ENCODE peak calls at places on chromosomes 7 and 10, in nine cellular contexts. One of them, this sample, is unnamed.

GRCh38 chr10:33252794-33253203 is 81.7 kb downstream of the NRP1 start:
- DNase-seq in PC-3: peak
- DNase-seq in H9: no peak
- DNase-seq in IMR-90: peak
- DNase-seq in osteocyte: no peak
- DNase-seq in heart right ventricle: no peak
- DNase-seq in psoas muscle: no peak
- DNase-seq in mucosa of descending colon: no peak
- DNase-seq in endothelial cell: no peak
- DNase-seq in this sample: no peak

GRCh38 chr7:131226116-131226562 is 101.5 kb upstream of the MKLN1 start:
- DNase-seq in PC-3: no peak
- DNase-seq in H9: no peak
- DNase-seq in IMR-90: peak
- DNase-seq in osteocyte: no peak
- DNase-seq in heart right ventricle: no peak
- DNase-seq in psoas muscle: no peak
- DNase-seq in mucosa of descending colon: no peak
- DNase-seq in endothelial cell: no peak
- DNase-seq in this sample: no peak

GRCh38 chr7:31271641-31272405 is 68.7 kb downstream of the NEUROD6 start:
- DNase-seq in PC-3: no peak
- DNase-seq in H9: no peak
- DNase-seq in IMR-90: no peak
- DNase-seq in osteocyte: no peak
- DNase-seq in heart right ventricle: no peak
- DNase-seq in psoas muscle: no peak
- DNase-seq in mucosa of descending colon: no peak
- DNase-seq in endothelial cell: no peak
- DNase-seq in this sample: no peak

GRCh38 chr10:117096559-117097201 is 41.4 kb downstream of the VAX1 start:
- DNase-seq in PC-3: no peak
- DNase-seq in H9: no peak
- DNase-seq in IMR-90: no peak
- DNase-seq in osteocyte: no peak
- DNase-seq in heart right ventricle: no peak
- DNase-seq in psoas muscle: no peak
- DNase-seq in mucosa of descending colon: no peak
- DNase-seq in endothelial cell: no peak
- DNase-seq in this sample: no peak

GRCh38 chr7:47581442-47581820 is 480 bp downstream of the TNS3 start:
- DNase-seq in PC-3: peak
- DNase-seq in H9: no peak
- DNase-seq in IMR-90: no peak
- DNase-seq in osteocyte: no peak
- DNase-seq in heart right ventricle: no peak
- DNase-seq in psoas muscle: no peak
- DNase-seq in mucosa of descending colon: peak
- DNase-seq in endothelial cell: peak
- DNase-seq in this sample: peak

GRCh38 chr10:86315543-86315942 is 51.1 kb downstream of the GRID1 start:
- DNase-seq in PC-3: no peak
- DNase-seq in H9: no peak
- DNase-seq in IMR-90: no peak
- DNase-seq in osteocyte: no peak
- DNase-seq in heart right ventricle: no peak
- DNase-seq in psoas muscle: no peak
- DNase-seq in mucosa of descending colon: no peak
- DNase-seq in endothelial cell: no peak
- DNase-seq in this sample: no peak

GRCh38 chr7:25887795-25888559 is 264.0 kb upstream of the NFE2L3 start:
- DNase-seq in PC-3: no peak
- DNase-seq in H9: no peak
- DNase-seq in IMR-90: no peak
- DNase-seq in osteocyte: no peak
- DNase-seq in heart right ventricle: no peak
- DNase-seq in psoas muscle: no peak
- DNase-seq in mucosa of descending colon: no peak
- DNase-seq in endothelial cell: no peak
- DNase-seq in this sample: no peak

GRCh38 chr10:104894711-104895110 is 253.6 kb downstream of the SORCS3 start:
- DNase-seq in PC-3: no peak
- DNase-seq in H9: no peak
- DNase-seq in IMR-90: no peak
- DNase-seq in osteocyte: no peak
- DNase-seq in heart right ventricle: no peak
- DNase-seq in psoas muscle: no peak
- DNase-seq in mucosa of descending colon: no peak
- DNase-seq in endothelial cell: no peak
- DNase-seq in this sample: no peak

GRCh38 chr10:11302181-11302580 is 284.5 kb downstream of the CELF2 start:
- DNase-seq in PC-3: no peak
- DNase-seq in H9: no peak
- DNase-seq in IMR-90: no peak
- DNase-seq in osteocyte: no peak
- DNase-seq in heart right ventricle: no peak
- DNase-seq in psoas muscle: no peak
- DNase-seq in mucosa of descending colon: no peak
- DNase-seq in endothelial cell: no peak
- DNase-seq in this sample: no peak

GRCh38 chr7:116583653-116584052 is 58.8 kb downstream of the CAV1 start:
- DNase-seq in PC-3: no peak
- DNase-seq in H9: no peak
- DNase-seq in IMR-90: no peak
- DNase-seq in osteocyte: no peak
- DNase-seq in heart right ventricle: no peak
- DNase-seq in psoas muscle: no peak
- DNase-seq in mucosa of descending colon: no peak
- DNase-seq in endothelial cell: no peak
- DNase-seq in this sample: no peak

GRCh38 chr10:1874533-1874932 is 137.2 kb upstream of the ADARB2 start:
- DNase-seq in PC-3: no peak
- DNase-seq in H9: no peak
- DNase-seq in IMR-90: no peak
- DNase-seq in osteocyte: peak
- DNase-seq in heart right ventricle: no peak
- DNase-seq in psoas muscle: no peak
- DNase-seq in mucosa of descending colon: no peak
- DNase-seq in endothelial cell: no peak
- DNase-seq in this sample: no peak

GRCh38 chr7:48285365-48285764 is 114.1 kb downstream of the ABCA13 start:
- DNase-seq in PC-3: peak
- DNase-seq in H9: no peak
- DNase-seq in IMR-90: peak
- DNase-seq in osteocyte: no peak
- DNase-seq in heart right ventricle: no peak
- DNase-seq in psoas muscle: no peak
- DNase-seq in mucosa of descending colon: no peak
- DNase-seq in endothelial cell: no peak
- DNase-seq in this sample: no peak

GRCh38 chr10:99393683-99394082 is 36.7 kb downstream of the GOT1 start:
- DNase-seq in PC-3: no peak
- DNase-seq in H9: no peak
- DNase-seq in IMR-90: no peak
- DNase-seq in osteocyte: no peak
- DNase-seq in heart right ventricle: no peak
- DNase-seq in psoas muscle: no peak
- DNase-seq in mucosa of descending colon: no peak
- DNase-seq in endothelial cell: no peak
- DNase-seq in this sample: no peak

GRCh38 chr10:43861966-43862751 is 213.5 kb upstream of the ZNF32 start:
- DNase-seq in PC-3: peak
- DNase-seq in H9: no peak
- DNase-seq in IMR-90: peak
- DNase-seq in osteocyte: no peak
- DNase-seq in heart right ventricle: no peak
- DNase-seq in psoas muscle: no peak
- DNase-seq in mucosa of descending colon: no peak
- DNase-seq in endothelial cell: no peak
- DNase-seq in this sample: no peak

GRCh38 chr7:100568936-100569844 is 4.5 kb downstream of the SAP25 start:
- DNase-seq in PC-3: no peak
- DNase-seq in H9: peak
- DNase-seq in IMR-90: no peak
- DNase-seq in osteocyte: no peak
- DNase-seq in heart right ventricle: peak
- DNase-seq in psoas muscle: peak
- DNase-seq in mucosa of descending colon: peak
- DNase-seq in endothelial cell: peak
- DNase-seq in this sample: peak

GRCh38 chr10:62083413-62083794 is 181.9 kb downstream of the ARID5B start:
- DNase-seq in PC-3: peak
- DNase-seq in H9: no peak
- DNase-seq in IMR-90: no peak
- DNase-seq in osteocyte: no peak
- DNase-seq in heart right ventricle: peak
- DNase-seq in psoas muscle: no peak
- DNase-seq in mucosa of descending colon: peak
- DNase-seq in endothelial cell: no peak
- DNase-seq in this sample: no peak

GRCh38 chr10:3869036-3869435 is 84.0 kb upstream of the KLF6 start:
- DNase-seq in PC-3: no peak
- DNase-seq in H9: no peak
- DNase-seq in IMR-90: no peak
- DNase-seq in osteocyte: no peak
- DNase-seq in heart right ventricle: no peak
- DNase-seq in psoas muscle: no peak
- DNase-seq in mucosa of descending colon: no peak
- DNase-seq in endothelial cell: no peak
- DNase-seq in this sample: no peak

GRCh38 chr10:59283456-59284082 is 78.8 kb downstream of the FAM13C start:
- DNase-seq in PC-3: peak
- DNase-seq in H9: no peak
- DNase-seq in IMR-90: peak
- DNase-seq in osteocyte: no peak
- DNase-seq in heart right ventricle: no peak
- DNase-seq in psoas muscle: peak
- DNase-seq in mucosa of descending colon: no peak
- DNase-seq in endothelial cell: no peak
- DNase-seq in this sample: peak

GRCh38 chr7:102471791-102472125 is 7.0 kb downstream of the POLR2J start:
- DNase-seq in PC-3: no peak
- DNase-seq in H9: no peak
- DNase-seq in IMR-90: no peak
- DNase-seq in osteocyte: peak
- DNase-seq in heart right ventricle: no peak
- DNase-seq in psoas muscle: peak
- DNase-seq in mucosa of descending colon: no peak
- DNase-seq in endothelial cell: no peak
- DNase-seq in this sample: no peak

GRCh38 chr7:73992104-73992562 is 35.8 kb upstream of the ELN start:
- DNase-seq in PC-3: no peak
- DNase-seq in H9: no peak
- DNase-seq in IMR-90: peak
- DNase-seq in osteocyte: no peak
- DNase-seq in heart right ventricle: no peak
- DNase-seq in psoas muscle: peak
- DNase-seq in mucosa of descending colon: peak
- DNase-seq in endothelial cell: no peak
- DNase-seq in this sample: peak

GRCh38 chr7:76423666-76424412 is 911 bp upstream of the ZP3 start:
- DNase-seq in PC-3: no peak
- DNase-seq in H9: peak
- DNase-seq in IMR-90: no peak
- DNase-seq in osteocyte: no peak
- DNase-seq in heart right ventricle: no peak
- DNase-seq in psoas muscle: no peak
- DNase-seq in mucosa of descending colon: no peak
- DNase-seq in endothelial cell: no peak
- DNase-seq in this sample: peak

GRCh38 chr10:36779238-36779846 is 346.1 kb upstream of the ANKRD30A start:
- DNase-seq in PC-3: peak
- DNase-seq in H9: peak
- DNase-seq in IMR-90: peak
- DNase-seq in osteocyte: no peak
- DNase-seq in heart right ventricle: peak
- DNase-seq in psoas muscle: no peak
- DNase-seq in mucosa of descending colon: no peak
- DNase-seq in endothelial cell: peak
- DNase-seq in this sample: peak
- TF ChIP-seq CTCF in PC-3: peak
- TF ChIP-seq CTCF in H9: peak
- TF ChIP-seq CTCF in IMR-90: peak
- TF ChIP-seq CTCF in osteocyte: peak
- TF ChIP-seq CTCF in heart right ventricle: peak
- TF ChIP-seq CTCF in psoas muscle: peak
- TF ChIP-seq CTCF in mucosa of descending colon: no peak
- TF ChIP-seq CTCF in endothelial cell: peak
- TF ChIP-seq CTCF in this sample: peak

GRCh38 chr7:127066974-127067373 is 185.8 kb downstream of the GRM8 start:
- DNase-seq in PC-3: no peak
- DNase-seq in H9: peak
- DNase-seq in IMR-90: no peak
- DNase-seq in osteocyte: no peak
- DNase-seq in heart right ventricle: no peak
- DNase-seq in psoas muscle: no peak
- DNase-seq in mucosa of descending colon: no peak
- DNase-seq in endothelial cell: no peak
- DNase-seq in this sample: no peak
- TF ChIP-seq CTCF in PC-3: no peak
- TF ChIP-seq CTCF in H9: peak
- TF ChIP-seq CTCF in IMR-90: no peak
- TF ChIP-seq CTCF in osteocyte: no peak
- TF ChIP-seq CTCF in heart right ventricle: no peak
- TF ChIP-seq CTCF in psoas muscle: no peak
- TF ChIP-seq CTCF in mucosa of descending colon: no peak
- TF ChIP-seq CTCF in endothelial cell: peak
- TF ChIP-seq CTCF in this sample: peak

GRCh38 chr10:69418052-69418752 is 1.5 kb upstream of the TACR2 start:
- DNase-seq in PC-3: no peak
- DNase-seq in H9: no peak
- DNase-seq in IMR-90: no peak
- DNase-seq in osteocyte: no peak
- DNase-seq in heart right ventricle: no peak
- DNase-seq in psoas muscle: no peak
- DNase-seq in mucosa of descending colon: no peak
- DNase-seq in endothelial cell: no peak
- DNase-seq in this sample: no peak
- TF ChIP-seq CTCF in PC-3: no peak
- TF ChIP-seq CTCF in H9: no peak
- TF ChIP-seq CTCF in IMR-90: no peak
- TF ChIP-seq CTCF in osteocyte: no peak
- TF ChIP-seq CTCF in heart right ventricle: no peak
- TF ChIP-seq CTCF in psoas muscle: no peak
- TF ChIP-seq CTCF in mucosa of descending colon: no peak
- TF ChIP-seq CTCF in endothelial cell: no peak
- TF ChIP-seq CTCF in this sample: no peak

GRCh38 chr7:67711706-67712105 is 715.1 kb downstream of the TYW1 start:
- DNase-seq in PC-3: no peak
- DNase-seq in H9: no peak
- DNase-seq in IMR-90: no peak
- DNase-seq in osteocyte: no peak
- DNase-seq in heart right ventricle: no peak
- DNase-seq in psoas muscle: no peak
- DNase-seq in mucosa of descending colon: no peak
- DNase-seq in endothelial cell: no peak
- DNase-seq in this sample: no peak

GRCh38 chr7:67713651-67714050 is 717.0 kb downstream of the TYW1 start:
- DNase-seq in PC-3: no peak
- DNase-seq in H9: no peak
- DNase-seq in IMR-90: no peak
- DNase-seq in osteocyte: no peak
- DNase-seq in heart right ventricle: no peak
- DNase-seq in psoas muscle: no peak
- DNase-seq in mucosa of descending colon: no peak
- DNase-seq in endothelial cell: no peak
- DNase-seq in this sample: no peak

GRCh38 chr7:67716729-67717128 is 720.1 kb downstream of the TYW1 start:
- DNase-seq in PC-3: no peak
- DNase-seq in H9: no peak
- DNase-seq in IMR-90: no peak
- DNase-seq in osteocyte: no peak
- DNase-seq in heart right ventricle: no peak
- DNase-seq in psoas muscle: no peak
- DNase-seq in mucosa of descending colon: no peak
- DNase-seq in endothelial cell: no peak
- DNase-seq in this sample: no peak
- TF ChIP-seq CTCF in PC-3: no peak
- TF ChIP-seq CTCF in H9: no peak
- TF ChIP-seq CTCF in IMR-90: no peak
- TF ChIP-seq CTCF in osteocyte: no peak
- TF ChIP-seq CTCF in heart right ventricle: no peak
- TF ChIP-seq CTCF in psoas muscle: no peak
- TF ChIP-seq CTCF in mucosa of descending colon: no peak
- TF ChIP-seq CTCF in endothelial cell: no peak
- TF ChIP-seq CTCF in this sample: no peak